ENCODE peak calls at places on chromosomes 6 and 20, in nine cellular contexts. T is iPS DF 19.7; F is GM04504; U is endothelial cell of umbilical vein; J is activated T-helper 1 cell treated with anti-CD3 and anti-CD28 coated beads, Interleukin-12 subunit alpha, Interleukin-12 subunit beta, Interleukin-2, Interleukin-4 antibody, amounts not matched to agents 30 ng/mL and 10 ng/mL and 1 ng/mL, durations not matched to agents 14 hours and 24 hours and 36 hours; E is CD8-positive, alpha-beta T cell; Q is mesendoderm; B is iris pigment epithelial cell; O is GM20000. Z is an unnamed sample.
A peak's percentile ranks its signal among the peaks of the same experiment; 100 is the strongest.

GRCh38 chr6:169935348-169935718 is 183.9 kb downstream of the ERMARD start:
- DNase-seq in T (no peak), B (peak; percentile 4), F (no peak), E (no peak), Q (peak; percentile 35), J (no peak), O (no peak), U (peak; percentile 82), Z (no peak)

GRCh38 chr6:19999319-20000191 is 162.4 kb downstream of the ID4 start:
- DNase-seq in U (no peak), E (no peak), T (no peak), B (peak; percentile 8), F (no peak), Q (peak; percentile 53), O (no peak), J (no peak), Z (peak; percentile 28)

GRCh38 chr6:66145867-66146266 is 438.8 kb upstream of the EYS start:
- DNase-seq in U (no peak), B (no peak), J (no peak), F (no peak), O (no peak), Q (no peak), T (no peak), E (no peak), Z (no peak)

GRCh38 chr20:52889225-52889624 is 82.9 kb upstream of the TSHZ2 start:
- DNase-seq in T (no peak), B (peak; percentile 3), Q (no peak), F (peak; percentile 17), U (no peak), O (no peak), J (no peak), E (no peak), Z (no peak)

GRCh38 chr6:137264308-137265075 is 45.3 kb upstream of the IFNGR1 start:
- DNase-seq in Q (no peak), E (no peak), T (no peak), B (no peak), F (peak; percentile 6), U (no peak), J (no peak), O (no peak), Z (no peak)

GRCh38 chr6:34888441-34888820 is 589 bp upstream of the TAF11 start:
- DNase-seq in U (no peak), B (peak; percentile 16), F (no peak), J (no peak), T (no peak), Q (no peak), E (no peak), O (no peak), Z (no peak)

GRCh38 chr6:132011582-132011981 is 60.4 kb upstream of the CCN2 start:
- DNase-seq in O (no peak), F (peak; percentile 17), J (no peak), T (no peak), B (no peak), U (no peak), Q (no peak), E (no peak), Z (no peak)

GRCh38 chr6:118718903-118719302 is 67.5 kb upstream of the CEP85L start:
- DNase-seq in O (no peak), F (no peak), E (no peak), T (no peak), U (no peak), Q (no peak), J (no peak), B (no peak), Z (no peak)

GRCh38 chr6:131998255-131998982 is 47.2 kb upstream of the CCN2 start:
- DNase-seq in F (no peak), B (peak; percentile 98), J (no peak), E (no peak), T (no peak), O (no peak), U (no peak), Q (no peak), Z (no peak)

GRCh38 chr20:19828233-19828632 is 70.2 kb downstream of the RIN2 start:
- DNase-seq in B (peak; percentile 83), F (no peak), T (no peak), J (no peak), E (no peak), U (peak; percentile 70), O (peak; percentile 64), Q (no peak), Z (peak; percentile 54)

GRCh38 chr20:48186447-48186846 is 401.2 kb upstream of the SULF2 start:
- DNase-seq in F (no peak), T (no peak), O (no peak), B (peak; percentile 57), J (no peak), E (no peak), Q (no peak), U (no peak), Z (no peak)

GRCh38 chr20:17508756-17509155 is 22.4 kb downstream of the BFSP1 start:
- DNase-seq in U (no peak), T (no peak), B (no peak), Q (no peak), O (no peak), J (no peak), E (no peak), F (no peak), Z (no peak)

GRCh38 chr6:17202526-17202925 is 78.6 kb upstream of the RBM24 start:
- DNase-seq in U (no peak), T (no peak), E (no peak), Q (no peak), B (no peak), O (no peak), J (no peak), F (no peak), Z (no peak)

GRCh38 chr6:332671-333070 is 40.4 kb downstream of the DUSP22 start:
- DNase-seq in B (peak; percentile 79), U (peak; percentile 77), F (peak; percentile 7), Q (no peak), E (no peak), O (no peak), J (no peak), T (no peak), Z (no peak)

GRCh38 chr20:24682496-24683090 is 213.2 kb downstream of the SYNDIG1 start:
- DNase-seq in Q (no peak), U (no peak), E (no peak), F (no peak), O (no peak), T (no peak), J (no peak), B (no peak), Z (no peak)

GRCh38 chr6:131532476-131533108 is 40.4 kb upstream of the ARG1 start:
- DNase-seq in T (no peak), U (no peak), E (no peak), Q (no peak), F (no peak), O (peak; percentile 28), J (no peak), B (no peak), Z (no peak)

GRCh38 chr6:32854376-32855178 is 585 bp downstream of the PSMB9 start:
- DNase-seq in E (peak; percentile 72), B (peak; percentile 58), J (peak; percentile 67), F (no peak), Q (no peak), O (peak; percentile 72), T (no peak), U (no peak), Z (peak; percentile 59)

GRCh38 chr6:132730560-132730959 is 16.7 kb upstream of the VNN1 start:
- DNase-seq in B (peak; percentile 79), F (no peak), Q (no peak), U (no peak), O (no peak), E (no peak), J (no peak), T (no peak), Z (no peak)

GRCh38 chr6:155084431-155085123 is 89.5 kb downstream of the TIAM2 start:
- DNase-seq in U (peak; percentile 27), Q (no peak), F (no peak), J (no peak), T (no peak), B (peak; percentile 47), E (no peak), O (no peak), Z (no peak)

GRCh38 chr6:104995989-104996617 is 39.2 kb downstream of the LIN28B start:
- DNase-seq in F (peak; percentile 2), B (peak; percentile 84), E (no peak), O (no peak), Q (peak; percentile 81), J (no peak), T (no peak), U (peak; percentile 72), Z (no peak)

GRCh38 chr6:142416179-142416578 is 114.4 kb downstream of the ADGRG6 start:
- DNase-seq in F (peak; percentile 86), J (no peak), U (peak; percentile 93), E (no peak), T (no peak), B (peak; percentile 99), O (no peak), Q (peak; percentile 61), Z (no peak)

GRCh38 chr20:16528078-16528477 is 45.2 kb downstream of the KIF16B start:
- DNase-seq in Q (peak; percentile 50), T (no peak), F (peak; percentile 52), O (no peak), U (no peak), J (no peak), B (peak; percentile 97), E (no peak), Z (no peak)

GRCh38 chr6:143529095-143529494 is 17.6 kb upstream of the FUCA2 start:
- DNase-seq in U (no peak), E (no peak), T (no peak), O (no peak), F (no peak), B (no peak), Q (peak; percentile 42), J (no peak), Z (no peak)

GRCh38 chr20:63740070-63740500 is 509 bp downstream of the SLC2A4RG start:
- DNase-seq in Q (peak; percentile 44), J (peak; percentile 54), T (no peak), O (peak; percentile 85), F (no peak), E (peak; percentile 60), B (peak; percentile 22), U (peak; percentile 15), Z (no peak)

GRCh38 chr20:59014680-59015389 is 4.4 kb upstream of the TUBB1 start:
- DNase-seq in E (no peak), U (no peak), T (no peak), B (no peak), O (no peak), F (no peak), J (no peak), Q (no peak), Z (no peak)

GRCh38 chr20:47870475-47870874 is 85.2 kb upstream of the SULF2 start:
- DNase-seq in T (no peak), O (no peak), J (no peak), Q (no peak), E (no peak), F (no peak), B (no peak), U (no peak), Z (no peak)

GRCh38 chr6:15500901-15501805 is 161.7 kb downstream of the DTNBP1 start:
- DNase-seq in U (no peak), O (no peak), E (no peak), B (no peak), Q (no peak), F (no peak), T (no peak), J (no peak), Z (no peak)

GRCh38 chr6:16681260-16681873 is 79.9 kb downstream of the ATXN1 start:
- DNase-seq in T (no peak), U (peak; percentile 48), J (no peak), E (no peak), O (no peak), F (peak; percentile 79), Q (no peak), B (peak; percentile 97), Z (no peak)

GRCh38 chr6:82711992-82712788 is 348.6 kb downstream of the TPBG start:
- DNase-seq in Q (peak; percentile 7), F (peak; percentile 48), B (peak; percentile 7), U (no peak), O (no peak), T (no peak), E (no peak), J (no peak), Z (no peak)